ENCODE peak calls at places on chromosomes 2 and 18, in eight cellular contexts. One of them, this sample, is unnamed.

GRCh38 chr2:70790079-70790963 is at the start of gene FIGLA:
- DNase-seq in SK-MEL-5: no peak
- DNase-seq in Daoy: peak
- DNase-seq in caudate nucleus: no peak
- DNase-seq in activated T-cell treated with anti-CD3 and anti-CD28 coated beads, Interleukin-2, amount 50 U/mL, for 4 hours: no peak
- DNase-seq in ACHN: no peak
- DNase-seq in progenitor cell of endocrine pancreas: peak
- DNase-seq in nephron progenitor cell: peak
- DNase-seq in this sample: no peak

GRCh38 chr2:239836021-239836765 is 188.9 kb downstream of the NDUFA10 start:
- DNase-seq in SK-MEL-5: no peak
- DNase-seq in Daoy: no peak
- DNase-seq in caudate nucleus: no peak
- DNase-seq in activated T-cell treated with anti-CD3 and anti-CD28 coated beads, Interleukin-2, amount 50 U/mL, for 4 hours: no peak
- DNase-seq in ACHN: no peak
- DNase-seq in progenitor cell of endocrine pancreas: peak
- DNase-seq in nephron progenitor cell: no peak
- DNase-seq in this sample: no peak

GRCh38 chr2:209094221-209094620 is 329.6 kb upstream of the MAP2 start:
- DNase-seq in SK-MEL-5: no peak
- DNase-seq in Daoy: no peak
- DNase-seq in caudate nucleus: no peak
- DNase-seq in activated T-cell treated with anti-CD3 and anti-CD28 coated beads, Interleukin-2, amount 50 U/mL, for 4 hours: no peak
- DNase-seq in ACHN: peak
- DNase-seq in progenitor cell of endocrine pancreas: no peak
- DNase-seq in nephron progenitor cell: no peak
- DNase-seq in this sample: no peak

GRCh38 chr2:41510108-41510507 is 537.7 kb upstream of the PKDCC start:
- DNase-seq in SK-MEL-5: no peak
- DNase-seq in Daoy: no peak
- DNase-seq in caudate nucleus: no peak
- DNase-seq in activated T-cell treated with anti-CD3 and anti-CD28 coated beads, Interleukin-2, amount 50 U/mL, for 4 hours: no peak
- DNase-seq in ACHN: no peak
- DNase-seq in progenitor cell of endocrine pancreas: no peak
- DNase-seq in nephron progenitor cell: no peak
- DNase-seq in this sample: no peak

GRCh38 chr2:20071397-20072383 is 20.3 kb upstream of the LAPTM4A start:
- DNase-seq in SK-MEL-5: peak
- DNase-seq in Daoy: peak
- DNase-seq in caudate nucleus: no peak
- DNase-seq in activated T-cell treated with anti-CD3 and anti-CD28 coated beads, Interleukin-2, amount 50 U/mL, for 4 hours: no peak
- DNase-seq in ACHN: no peak
- DNase-seq in progenitor cell of endocrine pancreas: no peak
- DNase-seq in nephron progenitor cell: peak
- DNase-seq in this sample: no peak

GRCh38 chr2:188102881-188103280 is 188.8 kb upstream of the GULP1 start:
- DNase-seq in SK-MEL-5: no peak
- DNase-seq in Daoy: no peak
- DNase-seq in caudate nucleus: no peak
- DNase-seq in activated T-cell treated with anti-CD3 and anti-CD28 coated beads, Interleukin-2, amount 50 U/mL, for 4 hours: no peak
- DNase-seq in ACHN: no peak
- DNase-seq in progenitor cell of endocrine pancreas: no peak
- DNase-seq in nephron progenitor cell: no peak
- DNase-seq in this sample: no peak

GRCh38 chr2:40101076-40101688 is 322.1 kb upstream of the THUMPD2 start:
- DNase-seq in SK-MEL-5: no peak
- DNase-seq in Daoy: peak
- DNase-seq in caudate nucleus: no peak
- DNase-seq in activated T-cell treated with anti-CD3 and anti-CD28 coated beads, Interleukin-2, amount 50 U/mL, for 4 hours: no peak
- DNase-seq in ACHN: peak
- DNase-seq in progenitor cell of endocrine pancreas: no peak
- DNase-seq in nephron progenitor cell: no peak
- DNase-seq in this sample: no peak

GRCh38 chr18:8153887-8154583 is 455.2 kb upstream of the RAB12 start:
- DNase-seq in SK-MEL-5: peak
- DNase-seq in Daoy: peak
- DNase-seq in caudate nucleus: no peak
- DNase-seq in activated T-cell treated with anti-CD3 and anti-CD28 coated beads, Interleukin-2, amount 50 U/mL, for 4 hours: no peak
- DNase-seq in ACHN: peak
- DNase-seq in progenitor cell of endocrine pancreas: no peak
- DNase-seq in nephron progenitor cell: no peak
- DNase-seq in this sample: no peak

GRCh38 chr2:236045264-236046235 is 122.6 kb downstream of the GBX2 start:
- DNase-seq in SK-MEL-5: no peak
- DNase-seq in Daoy: no peak
- DNase-seq in caudate nucleus: no peak
- DNase-seq in activated T-cell treated with anti-CD3 and anti-CD28 coated beads, Interleukin-2, amount 50 U/mL, for 4 hours: no peak
- DNase-seq in ACHN: no peak
- DNase-seq in progenitor cell of endocrine pancreas: no peak
- DNase-seq in nephron progenitor cell: no peak
- DNase-seq in this sample: no peak

GRCh38 chr2:7860693-7861092 is 821.2 kb upstream of the ID2 start:
- DNase-seq in SK-MEL-5: no peak
- DNase-seq in Daoy: no peak
- DNase-seq in caudate nucleus: no peak
- DNase-seq in activated T-cell treated with anti-CD3 and anti-CD28 coated beads, Interleukin-2, amount 50 U/mL, for 4 hours: no peak
- DNase-seq in ACHN: no peak
- DNase-seq in progenitor cell of endocrine pancreas: no peak
- DNase-seq in nephron progenitor cell: no peak
- DNase-seq in this sample: no peak

GRCh38 chr2:188976545-188977268 is 2.5 kb downstream of the COL3A1 start:
- DNase-seq in SK-MEL-5: no peak
- DNase-seq in Daoy: peak
- DNase-seq in caudate nucleus: no peak
- DNase-seq in activated T-cell treated with anti-CD3 and anti-CD28 coated beads, Interleukin-2, amount 50 U/mL, for 4 hours: no peak
- DNase-seq in ACHN: no peak
- DNase-seq in progenitor cell of endocrine pancreas: no peak
- DNase-seq in nephron progenitor cell: no peak
- DNase-seq in this sample: no peak